ENCODE peak calls at places on chromosomes 4 and X, in four cellular contexts. One of them, this sample, is unnamed.

GRCh38 chr4:158068063-158068462 is 104.8 kb downstream of the GASK1B start:
- DNase-seq in sciatic nerve: no peak
- DNase-seq in astrocyte of the hippocampus: peak; percentile 39
- DNase-seq in bronchial epithelial cell: no peak
- DNase-seq in this sample: no peak

GRCh38 chr4:105598787-105599186 is 46.4 kb downstream of the ARHGEF38 start:
- DNase-seq in astrocyte of the hippocampus: no peak
- DNase-seq in bronchial epithelial cell: peak; percentile 78
- DNase-seq in sciatic nerve: no peak
- DNase-seq in this sample: peak; percentile 79

GRCh38 chr4:81807927-81808672 is 336.4 kb upstream of the RASGEF1B start:
- DNase-seq in sciatic nerve: no peak
- DNase-seq in astrocyte of the hippocampus: peak; percentile 1
- DNase-seq in bronchial epithelial cell: peak; percentile 15
- DNase-seq in this sample: peak; percentile 3

GRCh38 chr4:3353747-3354454 is 61.1 kb downstream of the RGS12 start:
- DNase-seq in sciatic nerve: no peak
- DNase-seq in astrocyte of the hippocampus: no peak
- DNase-seq in bronchial epithelial cell: peak; percentile 42
- DNase-seq in this sample: peak; percentile 53

GRCh38 chr4:127055349-127055748 is 577.4 kb upstream of the INTU start:
- DNase-seq in sciatic nerve: no peak
- DNase-seq in bronchial epithelial cell: peak; percentile 22
- DNase-seq in astrocyte of the hippocampus: peak; percentile 96
- DNase-seq in this sample: peak; percentile 50

GRCh38 chr4:71602271-71602890 is 181.5 kb downstream of the GC start:
- DNase-seq in bronchial epithelial cell: peak; percentile 62
- DNase-seq in sciatic nerve: no peak
- DNase-seq in astrocyte of the hippocampus: peak; percentile 31
- DNase-seq in this sample: peak; percentile 74

GRCh38 chrX:107449490-107450175 is at the start of gene FRMPD3:
- DNase-seq in astrocyte of the hippocampus: peak; percentile 38
- DNase-seq in sciatic nerve: no peak
- DNase-seq in bronchial epithelial cell: no peak
- DNase-seq in this sample: peak; percentile 1

GRCh38 chr4:140856692-140857091 is 100.5 kb upstream of the TBC1D9 start:
- DNase-seq in bronchial epithelial cell: peak; percentile 93
- DNase-seq in astrocyte of the hippocampus: peak; percentile 88
- DNase-seq in sciatic nerve: no peak
- DNase-seq in this sample: peak; percentile 88

GRCh38 chr4:74054483-74055032 is 16.1 kb upstream of the CXCL3 start:
- DNase-seq in astrocyte of the hippocampus: no peak
- DNase-seq in bronchial epithelial cell: no peak
- DNase-seq in sciatic nerve: no peak
- DNase-seq in this sample: no peak

GRCh38 chr4:39030726-39031125 is 1.5 kb downstream of the TMEM156 start:
- DNase-seq in bronchial epithelial cell: peak; percentile 53
- DNase-seq in sciatic nerve: no peak
- DNase-seq in astrocyte of the hippocampus: no peak
- DNase-seq in this sample: no peak

GRCh38 chr4:80005863-80006262 is 67.2 kb downstream of the ANTXR2 start:
- DNase-seq in astrocyte of the hippocampus: peak; percentile 19
- DNase-seq in sciatic nerve: no peak
- DNase-seq in bronchial epithelial cell: peak; percentile 84
- DNase-seq in this sample: peak; percentile 89

GRCh38 chrX:150648296-150648940 is 44.8 kb upstream of the MTMR1 start:
- DNase-seq in bronchial epithelial cell: peak; percentile 58
- DNase-seq in astrocyte of the hippocampus: no peak
- DNase-seq in sciatic nerve: no peak
- DNase-seq in this sample: peak; percentile 53

GRCh38 chrX:154020500-154021115 is 906 bp upstream of the IRAK1 start:
- DNase-seq in sciatic nerve: no peak
- DNase-seq in bronchial epithelial cell: no peak
- DNase-seq in astrocyte of the hippocampus: no peak
- DNase-seq in this sample: no peak

GRCh38 chr4:157824006-157824405 is 348.8 kb downstream of the GASK1B start:
- DNase-seq in astrocyte of the hippocampus: no peak
- DNase-seq in bronchial epithelial cell: peak; percentile 14
- DNase-seq in sciatic nerve: no peak
- DNase-seq in this sample: peak; percentile 77

GRCh38 chr4:20395160-20395773 is 143.6 kb downstream of the SLIT2 start:
- DNase-seq in astrocyte of the hippocampus: peak; percentile 21
- DNase-seq in bronchial epithelial cell: peak; percentile 62
- DNase-seq in sciatic nerve: no peak
- DNase-seq in this sample: peak; percentile 66

GRCh38 chr4:173170210-173170778 is 1.7 kb downstream of the GALNT7 start:
- DNase-seq in astrocyte of the hippocampus: no peak
- DNase-seq in sciatic nerve: no peak
- DNase-seq in bronchial epithelial cell: no peak
- DNase-seq in this sample: no peak

GRCh38 chr4:53235547-53235946 is 130.3 kb downstream of the SCFD2 start:
- DNase-seq in sciatic nerve: no peak
- DNase-seq in bronchial epithelial cell: no peak
- DNase-seq in astrocyte of the hippocampus: no peak
- DNase-seq in this sample: no peak

GRCh38 chr4:156941940-156942548 is 29.6 kb downstream of the PDGFC start:
- DNase-seq in astrocyte of the hippocampus: peak; percentile 94
- DNase-seq in bronchial epithelial cell: peak; percentile 94
- DNase-seq in sciatic nerve: no peak
- DNase-seq in this sample: peak; percentile 92

GRCh38 chrX:116378961-116379360 is 57.4 kb upstream of the SLC6A14 start:
- DNase-seq in sciatic nerve: no peak
- DNase-seq in bronchial epithelial cell: peak; percentile 83
- DNase-seq in astrocyte of the hippocampus: no peak
- DNase-seq in this sample: peak; percentile 53

GRCh38 chrX:80120335-80120734 is 105.8 kb downstream of the TBX22 start:
- DNase-seq in astrocyte of the hippocampus: no peak
- DNase-seq in sciatic nerve: no peak
- DNase-seq in bronchial epithelial cell: no peak
- DNase-seq in this sample: no peak

GRCh38 chrX:65679071-65679540 is 11.7 kb downstream of the MSN start:
- DNase-seq in bronchial epithelial cell: peak; percentile 93
- DNase-seq in astrocyte of the hippocampus: no peak
- DNase-seq in sciatic nerve: no peak
- DNase-seq in this sample: peak; percentile 90

GRCh38 chr4:153248641-153249198 is 44.5 kb downstream of the TRIM2 start:
- DNase-seq in astrocyte of the hippocampus: no peak
- DNase-seq in bronchial epithelial cell: no peak
- DNase-seq in sciatic nerve: no peak
- DNase-seq in this sample: no peak

GRCh38 chrX:17552251-17552650 is 177.3 kb downstream of the NHS start:
- DNase-seq in bronchial epithelial cell: peak; percentile 50
- DNase-seq in sciatic nerve: no peak
- DNase-seq in astrocyte of the hippocampus: no peak
- DNase-seq in this sample: peak; percentile 64

GRCh38 chr4:152168960-152169616 is 366.8 kb downstream of the FBXW7 start:
- DNase-seq in bronchial epithelial cell: peak; percentile 7
- DNase-seq in sciatic nerve: no peak
- DNase-seq in astrocyte of the hippocampus: no peak
- DNase-seq in this sample: peak; percentile 24

GRCh38 chr4:139167774-139168444 is 9.1 kb downstream of the ELF2 start:
- DNase-seq in bronchial epithelial cell: peak; percentile 100
- DNase-seq in sciatic nerve: no peak
- DNase-seq in astrocyte of the hippocampus: peak; percentile 35
- DNase-seq in this sample: peak; percentile 97

GRCh38 chr4:78057600-78058560 is 757 bp downstream of the FRAS1 start:
- DNase-seq in bronchial epithelial cell: peak; percentile 34
- DNase-seq in astrocyte of the hippocampus: peak; percentile 73
- DNase-seq in sciatic nerve: peak; percentile 72
- DNase-seq in this sample: peak; percentile 66

GRCh38 chrX:107561468-107562215 is 66.7 kb upstream of the PRPS1 start:
- DNase-seq in sciatic nerve: no peak
- DNase-seq in astrocyte of the hippocampus: peak; percentile 30
- DNase-seq in bronchial epithelial cell: no peak
- DNase-seq in this sample: no peak

GRCh38 chrX:31012509-31013025 is 59.3 kb downstream of the FTHL17 start:
- DNase-seq in bronchial epithelial cell: no peak
- DNase-seq in sciatic nerve: no peak
- DNase-seq in astrocyte of the hippocampus: no peak
- DNase-seq in this sample: no peak

GRCh38 chr4:41339812-41340809 is 83.4 kb downstream of the UCHL1 start:
- DNase-seq in astrocyte of the hippocampus: peak; percentile 88
- DNase-seq in bronchial epithelial cell: no peak
- DNase-seq in sciatic nerve: no peak
- DNase-seq in this sample: no peak

GRCh38 chr4:16116019-16116418 is 32.2 kb upstream of the PROM1 start:
- DNase-seq in sciatic nerve: no peak
- DNase-seq in astrocyte of the hippocampus: no peak
- DNase-seq in bronchial epithelial cell: no peak
- DNase-seq in this sample: no peak

GRCh38 chr4:104795264-104795934 is 300.7 kb upstream of the CXXC4 start:
- DNase-seq in sciatic nerve: no peak
- DNase-seq in astrocyte of the hippocampus: peak; percentile 80
- DNase-seq in bronchial epithelial cell: no peak
- DNase-seq in this sample: no peak

GRCh38 chr4:117868201-117868600 is 166.1 kb upstream of the NDST3 start:
- DNase-seq in bronchial epithelial cell: no peak
- DNase-seq in astrocyte of the hippocampus: no peak
- DNase-seq in sciatic nerve: no peak
- DNase-seq in this sample: no peak

GRCh38 chrX:120023259-120023658 is 54.2 kb downstream of the RHOXF2B start:
- DNase-seq in bronchial epithelial cell: no peak
- DNase-seq in astrocyte of the hippocampus: no peak
- DNase-seq in sciatic nerve: no peak
- DNase-seq in this sample: no peak

GRCh38 chrX:16882188-16882587 is 12.0 kb upstream of the RBBP7 start:
- DNase-seq in astrocyte of the hippocampus: peak; percentile 29
- DNase-seq in sciatic nerve: no peak
- DNase-seq in bronchial epithelial cell: no peak
- DNase-seq in this sample: peak; percentile 4

GRCh38 chr4:188408244-188409067 is 269.2 kb downstream of the TRIML1 start:
- DNase-seq in astrocyte of the hippocampus: no peak
- DNase-seq in sciatic nerve: no peak
- DNase-seq in bronchial epithelial cell: no peak
- DNase-seq in this sample: peak; percentile 49